ENCODE peak calls at places on chromosomes 3 and 15, in seven cellular contexts. Q, A, F, K, N, C and Y are unnamed samples.

GRCh38 chr3:40505599-40506462 is at the start of gene ZNF620:
- DNase-seq in F (peak), C (peak), K (peak), Q (no peak), A (peak), N (peak), Y (peak)

GRCh38 chr15:101664303-101664913 is 12.2 kb upstream of the TM2D3 start:
- DNase-seq in F (peak), A (no peak), C (no peak), N (peak), K (no peak), Q (no peak), Y (no peak)

GRCh38 chr3:129542747-129543146 is 228 bp upstream of the H1-8 start:
- DNase-seq in K (no peak), N (no peak), Q (no peak), F (no peak), C (no peak), A (no peak), Y (no peak)

GRCh38 chr3:65713016-65713415 is 325.7 kb downstream of the MAGI1 start:
- DNase-seq in A (no peak), C (no peak), Q (peak), N (peak), K (no peak), F (no peak), Y (no peak)

GRCh38 chr3:53077476-53078220 is 31.8 kb upstream of the SFMBT1 start:
- DNase-seq in F (no peak), K (no peak), A (no peak), C (no peak), N (no peak), Q (no peak), Y (no peak)

GRCh38 chr3:175312766-175313165 is 453.6 kb downstream of the NAALADL2 start:
- DNase-seq in Q (no peak), K (no peak), N (no peak), F (no peak), A (no peak), C (no peak), Y (no peak)

GRCh38 chr3:1190576-1190975 is 97.8 kb downstream of the CNTN6 start:
- DNase-seq in A (no peak), K (no peak), Q (no peak), C (no peak), F (no peak), N (no peak), Y (no peak)

GRCh38 chr3:113908133-113908532 is 39.7 kb upstream of the ZDHHC23 start:
- DNase-seq in N (no peak), C (no peak), A (no peak), K (no peak), Q (no peak), F (no peak), Y (no peak)

GRCh38 chr3:52029053-52029452 is 27.3 kb downstream of the DUSP7 start:
- DNase-seq in N (no peak), Q (no peak), F (no peak), A (no peak), C (no peak), K (no peak), Y (no peak)

GRCh38 chr3:129507181-129507831 is 21.1 kb upstream of the RHO start:
- DNase-seq in C (no peak), A (peak), N (peak), F (no peak), Q (no peak), K (no peak), Y (no peak)

GRCh38 chr3:194689493-194689901 is 3.8 kb downstream of the FAM43A start:
- DNase-seq in Q (no peak), K (no peak), F (no peak), N (no peak), C (no peak), A (peak), Y (no peak)

GRCh38 chr15:56653787-56654186 is 79.5 kb downstream of the ZNF280D start:
- DNase-seq in A (no peak), F (no peak), N (no peak), Q (no peak), C (no peak), K (no peak), Y (no peak)